ENCODE peak calls at places on chromosomes 2 and 18, in seven cellular contexts. W is NCI-H774; N is pons; S is GM13976; Y is activated T-helper 1 cell treated with anti-CD3 and anti-CD28 coated beads, Interleukin-12 subunit alpha, Interleukin-12 subunit beta, Interleukin-2, Interleukin-4 antibody, amounts not matched to agents 30 ng/mL and 10 ng/mL and 1 ng/mL, durations not matched to agents 14 hours and 24 hours and 36 hours; L is activated CD4-positive, alpha-beta T cell treated with anti-CD3 and anti-CD28 coated beads for 1 hour; J is stimulated activated CD8-positive, alpha-beta memory T cell treated with anti-CD3 and anti-CD28 coated beads, Interleukin-12 subunit alpha, Interleukin-12 subunit beta, amount 100 ng/mL, for 1 hour. E is an unnamed sample.

GRCh38 chr2:173299764-173300163 is 54.9 kb upstream of the CDCA7 start:
- DNase-seq in W (no peak), N (no peak), S (no peak), Y (no peak), L (no peak), J (no peak), E (no peak)

GRCh38 chr2:19508-19907 is 26.8 kb downstream of the FAM110C start:
- DNase-seq in W (no peak), N (no peak), S (no peak), Y (no peak), L (no peak), J (no peak), E (no peak)

GRCh38 chr18:22465859-22466602 is 48.3 kb upstream of the CTAGE1 start:
- DNase-seq in W (no peak), N (no peak), S (no peak), Y (no peak), L (no peak), J (peak; percentile 7), E (no peak)

GRCh38 chr2:63023444-63023843 is 27.2 kb upstream of the OTX1 start:
- DNase-seq in W (no peak), N (peak; percentile 5), S (no peak), Y (no peak), L (no peak), J (no peak), E (no peak)

GRCh38 chr2:235567842-235568241 is 74.0 kb downstream of the AGAP1 start:
- DNase-seq in W (no peak), N (no peak), S (no peak), Y (no peak), L (no peak), J (no peak), E (no peak)

GRCh38 chr2:53268626-53269025 is 499.0 kb upstream of the CHAC2 start:
- DNase-seq in W (no peak), N (no peak), S (no peak), Y (no peak), L (no peak), J (no peak), E (no peak)

GRCh38 chr2:172968061-172968469 is 107.6 kb upstream of the MAP3K20 start:
- DNase-seq in W (no peak), N (no peak), S (no peak), Y (no peak), L (no peak), J (no peak), E (no peak)

GRCh38 chr2:30222636-30223360 is 8.5 kb upstream of the LBH start:
- DNase-seq in W (no peak), N (no peak), S (no peak), Y (no peak), L (no peak), J (no peak), E (no peak)

GRCh38 chr18:54590945-54591344 is at the start of gene DYNAP:
- DNase-seq in W (no peak), N (no peak), S (no peak), Y (no peak), L (no peak), J (no peak), E (no peak)

GRCh38 chr2:233451950-233452349 is 97.7 kb downstream of the DGKD start:
- DNase-seq in W (no peak), N (no peak), S (no peak), Y (no peak), L (no peak), J (no peak), E (no peak)

GRCh38 chr2:127000937-127001336 is 102.2 kb downstream of the TEX51 start:
- DNase-seq in W (peak; percentile 47), N (no peak), S (no peak), Y (no peak), L (no peak), J (no peak), E (no peak)

E was measured in occipital lobe.